ENCODE peak calls at places on chromosomes 6 and 20, in four cellular contexts. B is neuronal stem cell, P is mesenchymal stem cell, X is H1. Z is an unnamed sample. For H3K9me3, the result is how much of the 10 kb centered on the place peaks cover.

GRCh38 chr20:44468044-44468782 is 7.5 kb upstream of the TTPAL start:
- DNase-seq in B (no peak), P (no peak), X (no peak), Z (no peak)

GRCh38 chr6:30963641-30964040 is 19.9 kb upstream of the MUC21 start:
- DNase-seq in B (no peak), P (no peak), X (no peak), Z (no peak)

GRCh38 chr6:91126876-91127275 is 540.0 kb upstream of the MAP3K7 start:
- DNase-seq in B (no peak), P (no peak), X (no peak), Z (no peak)

GRCh38 chr20:64171211-64171610 is 7.0 kb downstream of the MYT1 start:
- DNase-seq in B (no peak), P (no peak), X (no peak), Z (no peak)

GRCh38 chr6:168050861-168051586 is 28.0 kb downstream of the FRMD1 start:
- DNase-seq in B (no peak), P (no peak), X (no peak), Z (peak)

GRCh38 chr6:220736-221475 is 71.4 kb upstream of the DUSP22 start:
- DNase-seq in B (no peak), P (peak), X (no peak), Z (no peak)

GRCh38 chr6:63816979-63817436 is 181.4 kb downstream of the PHF3 start:
- DNase-seq in B (no peak), P (peak), X (no peak), Z (peak)

GRCh38 chr20:4243071-4243470 is 227.7 kb upstream of the RNF24 start:
- DNase-seq in B (no peak), P (peak), X (no peak), Z (peak)

DNA sequence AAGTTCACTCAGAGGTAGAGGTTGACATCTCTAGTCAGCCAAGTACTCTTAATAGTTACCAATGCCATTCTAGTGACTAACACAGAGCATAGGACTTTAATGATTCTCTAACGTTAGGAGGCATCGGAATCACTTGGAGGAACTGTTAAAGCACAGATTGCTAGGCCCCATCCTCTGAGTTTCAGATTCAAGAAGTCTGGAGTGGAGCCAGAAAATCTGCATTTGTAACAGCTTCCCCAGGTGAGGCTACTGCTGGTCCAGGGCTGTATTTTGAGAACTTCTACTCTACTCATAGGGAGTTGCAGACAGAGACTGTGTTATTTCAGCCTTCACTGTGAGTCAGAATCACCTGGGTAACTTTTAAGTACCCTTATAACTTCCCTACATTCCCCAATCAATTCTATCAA is 5.7 kb downstream of the LMBRD1 start:
- DNase-seq in B (no peak), P (peak), X (no peak), Z (no peak)
- H2BK12ac ChIP-seq in B (no peak), P (no peak), X (no peak), Z (no peak)

DNA sequence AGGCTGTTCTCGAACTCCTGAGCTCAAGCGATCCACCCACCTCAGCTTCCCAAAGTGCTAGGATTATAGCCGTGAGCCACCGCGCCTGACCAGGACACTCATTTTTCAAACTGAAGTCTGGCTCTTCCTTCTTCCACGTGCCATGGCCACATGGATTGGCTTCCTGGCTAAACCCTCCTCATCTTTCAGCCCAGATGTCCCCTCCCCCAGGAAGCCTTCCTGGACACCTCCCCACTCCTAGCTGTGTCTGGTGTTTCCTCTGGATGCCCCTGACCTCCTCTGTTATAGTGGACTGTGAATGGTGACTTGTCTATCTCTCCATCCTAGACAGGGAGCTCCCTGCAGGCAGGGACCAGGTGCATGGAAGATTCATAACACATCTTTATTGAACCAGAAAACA is 57.2 kb downstream of the RIPOR3 start:
- DNase-seq in B (no peak), P (no peak), X (no peak), Z (no peak)
- H2BK15ac ChIP-seq in B (no peak), P (no peak), X (no peak), Z (no peak)

DNA sequence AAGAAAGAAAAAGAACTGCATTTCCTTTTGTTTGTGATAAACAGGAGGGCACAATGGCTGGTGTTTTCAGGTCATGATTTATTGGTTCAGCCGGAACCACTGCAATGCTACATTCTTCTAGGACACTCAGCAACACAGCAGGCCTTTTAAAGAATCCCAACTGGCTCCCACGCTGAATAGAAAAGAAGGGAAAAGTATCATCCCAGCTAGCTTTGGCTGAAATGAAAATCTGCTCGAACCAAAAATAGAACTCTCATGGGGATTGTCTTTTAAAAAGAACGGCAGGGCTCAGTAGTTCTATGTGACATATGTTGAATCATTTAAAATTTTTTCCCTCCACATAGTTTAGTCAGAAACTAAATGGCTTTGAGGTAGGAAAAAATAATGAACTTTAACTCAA is 387.9 kb downstream of the BTBD3 start:
- DNase-seq in B (no peak), P (no peak), X (no peak), Z (no peak)
- H3K9me3 ChIP-seq in B (under half), P (under half), X (under half), Z (under half)

DNA sequence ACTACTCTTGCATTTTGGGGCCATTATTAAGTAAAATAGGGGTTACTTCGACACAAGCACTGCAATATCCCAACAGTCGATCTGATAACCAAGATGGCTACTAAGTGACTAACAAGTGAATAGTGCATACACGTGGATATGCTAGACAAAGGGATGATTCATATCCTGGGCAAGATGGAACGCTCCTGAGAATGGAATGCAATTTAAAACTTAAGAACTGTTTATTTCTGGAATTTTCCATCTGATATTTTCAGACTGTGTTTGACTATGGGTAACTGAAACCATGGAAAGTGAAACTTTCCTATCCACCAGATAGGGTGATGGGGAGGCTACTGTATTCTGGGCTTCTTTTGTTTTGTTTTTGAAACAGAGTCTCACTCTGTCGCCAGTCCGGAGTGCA is 66.5 kb downstream of the ILRUN start:
- DNase-seq in B (no peak), P (peak), X (no peak), Z (no peak)
- H2BK12ac ChIP-seq in B (no peak), P (no peak), X (no peak), Z (no peak)

DNA sequence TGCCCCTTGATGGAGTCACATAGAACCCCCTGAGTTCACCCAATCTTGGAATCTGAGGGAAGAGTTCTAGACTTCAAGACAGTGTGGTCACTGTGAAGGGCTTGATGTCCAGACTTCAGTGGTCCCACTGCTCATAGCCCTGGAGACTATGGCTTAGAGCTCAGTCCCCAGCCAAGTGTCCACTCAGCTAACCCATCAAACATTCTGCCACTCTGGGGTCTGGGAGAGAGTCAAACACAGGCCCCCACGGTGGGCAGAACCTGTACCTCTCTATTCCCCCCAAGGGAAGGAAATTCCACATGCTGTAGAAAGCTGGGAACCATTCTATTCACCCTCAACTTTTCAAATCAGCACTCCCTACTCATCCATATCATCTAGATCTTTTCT is 15.5 kb upstream of the TBC1D22B start:
- DNase-seq in B (no peak), P (no peak), X (no peak), Z (no peak)
- H2BK15ac ChIP-seq in B (no peak), P (peak), X (no peak), Z (no peak)